ENCODE peak calls at places on chromosomes 1 and 21, in five cellular contexts. F, M, G, L and Q are unnamed samples.
A peak's percentile ranks its signal among the peaks of the same experiment; 100 is the strongest.

GRCh38 chr1:235597867-235598553 is 51.6 kb downstream of the GNG4 start:
- DNase-seq in F (no peak), M (no peak), G (peak; percentile 27), L (peak; percentile 33), Q (no peak)

GRCh38 chr1:37722181-37723071 is 30.1 kb downstream of the CDCA8 start:
- DNase-seq in F (no peak), M (no peak), G (no peak), L (no peak), Q (no peak)

GRCh38 chr1:183885142-183885735 is 80.3 kb downstream of the RGL1 start:
- DNase-seq in F (peak; percentile 2), M (no peak), G (no peak), L (no peak), Q (no peak)

GRCh38 chr1:146049436-146049835 is 27.9 kb upstream of the HJV start:
- DNase-seq in F (no peak), M (no peak), G (no peak), L (no peak), Q (no peak)

GRCh38 chr1:219801433-219801832 is 126.9 kb downstream of the SLC30A10 start:
- DNase-seq in F (no peak), M (no peak), G (no peak), L (no peak), Q (no peak)

GRCh38 chr1:201708085-201708512 is 120.9 kb upstream of the IPO9 start:
- DNase-seq in F (no peak), M (no peak), G (no peak), L (peak; percentile 77), Q (no peak)

GRCh38 chr1:101166583-101167120 is 70.2 kb upstream of the S1PR1 start:
- DNase-seq in F (no peak), M (no peak), G (no peak), L (no peak), Q (no peak)

GRCh38 chr1:231274119-231274825 is 33.3 kb downstream of the GNPAT start:
- DNase-seq in F (no peak), M (no peak), G (no peak), L (peak; percentile 57), Q (peak; percentile 18)

GRCh38 chr1:7623886-7624285 is 147.2 kb upstream of the VAMP3 start:
- DNase-seq in F (no peak), M (no peak), G (no peak), L (no peak), Q (no peak)

GRCh38 chr1:101236546-101237228 is at the start of gene S1PR1:
- DNase-seq in F (no peak), M (peak; percentile 63), G (peak; percentile 94), L (peak; percentile 62), Q (no peak)

GRCh38 chr1:17046043-17046657 is 7.7 kb downstream of the SDHB start:
- DNase-seq in F (peak; percentile 64), M (no peak), G (peak; percentile 68), L (peak; percentile 74), Q (no peak)

GRCh38 chr1:90561926-90562325 is 155.2 kb downstream of the BARHL2 start:
- DNase-seq in F (no peak), M (no peak), G (no peak), L (no peak), Q (no peak)

GRCh38 chr1:66951513-66951912 is 26.7 kb downstream of the MIER1 start:
- DNase-seq in F (no peak), M (no peak), G (no peak), L (peak; percentile 77), Q (peak; percentile 18)

GRCh38 chr1:39076127-39076798 is 50.1 kb downstream of the NDUFS5 start:
- DNase-seq in F (no peak), M (peak; percentile 51), G (no peak), L (peak; percentile 51), Q (no peak)

GRCh38 chr1:241591317-241591716 is 48.9 kb downstream of the CHML start:
- DNase-seq in F (no peak), M (no peak), G (no peak), L (peak; percentile 24), Q (no peak)

GRCh38 chr1:22855668-22856606 is 116.7 kb downstream of the LACTBL1 start:
- DNase-seq in F (no peak), M (no peak), G (no peak), L (no peak), Q (no peak)

GRCh38 chr1:156162430-156163037 is 9.1 kb downstream of the SEMA4A start:
- DNase-seq in F (no peak), M (no peak), G (no peak), L (no peak), Q (no peak)

GRCh38 chr1:230068952-230069684 is 2.1 kb downstream of the GALNT2 start:
- DNase-seq in F (peak; percentile 19), M (no peak), G (peak; percentile 50), L (no peak), Q (no peak)

DNA sequence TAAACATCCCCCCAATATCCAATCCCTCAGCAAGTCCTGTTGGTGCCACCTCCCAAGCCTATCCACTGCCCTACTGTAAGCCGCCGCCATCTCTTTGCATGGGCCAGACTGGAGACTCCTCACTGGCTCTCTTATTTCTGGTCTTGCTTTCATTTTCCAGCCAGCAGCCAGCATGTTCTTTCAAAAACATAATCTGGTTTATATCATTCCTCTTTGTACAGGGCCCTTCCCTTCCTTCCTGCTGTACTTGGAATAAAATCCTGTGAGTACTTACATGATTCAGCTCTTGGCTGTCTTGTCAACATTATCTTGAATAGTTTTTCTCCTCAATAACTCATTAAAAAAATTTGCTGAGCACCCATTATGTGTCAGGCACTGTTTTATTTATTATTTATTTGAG is 28.2 kb downstream of the TLR5 start:
- DNase-seq in F (no peak), M (no peak), G (no peak), L (no peak), Q (no peak)
- H3K4me3 ChIP-seq in F (no peak overlapping the region), M (no peak overlapping the region), G (no peak overlapping the region), L (no peak overlapping the region), Q (no peak overlapping the region)

GRCh38 chr1:34792868-34793727 is at the start of gene GJA4:
- DNase-seq in F (no peak), M (no peak), G (peak; percentile 33), L (no peak), Q (no peak)
- H3K4me3 ChIP-seq in F (no peak within 1 kb of the TSS), M (peak within 1 kb of the TSS; percentile 22), G (peak within 1 kb of the TSS; percentile 43), L (no peak within 1 kb of the TSS), Q (no peak within 1 kb of the TSS)

DNA sequence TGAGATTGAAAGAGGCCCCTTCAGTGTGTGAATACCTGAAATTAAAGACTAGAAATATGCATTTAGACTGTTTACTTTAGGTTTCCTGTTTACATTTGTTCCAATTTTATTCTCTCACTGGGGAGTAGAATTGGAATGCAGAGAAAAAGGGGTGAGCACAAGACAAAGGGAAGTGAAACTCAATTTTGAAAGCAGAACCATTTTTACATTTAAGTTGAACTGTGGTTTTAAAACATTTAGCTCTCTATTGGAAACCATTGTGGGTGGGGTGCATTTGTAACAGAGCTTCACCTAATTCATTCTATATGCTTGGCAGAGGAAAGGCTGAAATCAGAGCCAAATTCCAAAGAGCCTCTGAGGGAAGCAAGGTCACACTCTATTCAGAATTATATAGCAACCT is 235.3 kb upstream of the C1orf105 start:
- DNase-seq in F (peak; percentile 65), M (no peak), G (no peak), L (peak; percentile 41), Q (no peak)
- H3K4me3 ChIP-seq in F (peak overlapping the region; percentile 7), M (no peak overlapping the region), G (no peak overlapping the region), L (no peak overlapping the region), Q (no peak overlapping the region)

GRCh38 chr1:28579374-28579773 is 12.7 kb upstream of the RAB42 start:
- DNase-seq in F (no peak), M (no peak), G (no peak), L (no peak), Q (no peak)
- H3K4me3 ChIP-seq in F (peak overlapping the region; percentile 97), M (no peak overlapping the region), G (no peak overlapping the region), L (peak overlapping the region; percentile 88), Q (peak overlapping the region; percentile 18)

DNA sequence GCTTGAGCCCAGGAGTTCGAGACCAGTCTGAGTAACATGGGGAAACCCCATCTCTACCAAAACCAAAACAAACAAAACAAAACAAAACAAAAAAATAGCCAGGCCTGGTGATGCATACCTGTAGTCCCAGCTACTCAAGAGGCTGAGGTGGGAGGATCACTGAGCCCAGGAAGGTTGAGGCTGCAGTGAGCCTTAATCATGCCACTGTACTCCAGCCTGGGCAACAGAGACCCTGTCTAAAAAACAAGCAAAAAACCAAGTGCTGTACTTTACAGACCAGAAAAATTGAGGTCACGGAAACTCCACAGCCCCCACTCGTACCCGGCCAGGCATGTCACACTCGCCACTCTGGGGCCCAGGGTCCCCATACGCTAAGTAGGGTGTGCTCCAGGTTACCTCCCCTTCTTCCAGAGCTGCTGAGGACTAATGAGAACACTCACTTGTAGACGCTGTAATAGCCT is 22.9 kb downstream of the ATP2B4 start:
- DNase-seq in F (no peak), M (no peak), G (no peak), L (no peak), Q (no peak)
- H3K4me3 ChIP-seq in F (peak overlapping the region; percentile 44), M (peak overlapping the region; percentile 41), G (no peak overlapping the region), L (no peak overlapping the region), Q (no peak overlapping the region)

GRCh38 chr21:33895356-33895755 is 20.2 kb downstream of the ATP5PO start:
- DNase-seq in F (no peak), M (no peak), G (no peak), L (no peak), Q (no peak)

GRCh38 chr21:33892853-33893252 is 22.8 kb downstream of the ATP5PO start:
- DNase-seq in F (peak; percentile 9), M (no peak), G (peak; percentile 65), L (no peak), Q (no peak)

GRCh38 chr21:33893917-33894316 is 21.7 kb downstream of the ATP5PO start:
- DNase-seq in F (no peak), M (no peak), G (peak; percentile 56), L (no peak), Q (no peak)

GRCh38 chr21:33896691-33897090 is 18.9 kb downstream of the ATP5PO start:
- DNase-seq in F (no peak), M (no peak), G (no peak), L (no peak), Q (no peak)

GRCh38 chr21:33894736-33895288 is 20.8 kb downstream of the ATP5PO start:
- DNase-seq in F (peak; percentile 62), M (peak; percentile 60), G (peak; percentile 89), L (peak; percentile 88), Q (peak; percentile 62)
- H3K4me3 ChIP-seq in F (no peak overlapping the region), M (peak overlapping the region; percentile 3), G (peak overlapping the region; percentile 16), L (peak overlapping the region; percentile 21), Q (peak overlapping the region; percentile 18)